ENCODE peak calls at places on chromosomes 3 and 15, in five cellular contexts. A is left ventricle myocardium inferior; I is pancreas; V is CD8-positive, alpha-beta T cell; G is kidney. T is an unnamed sample.

GRCh38 chr15:74203914-74204431 is 1.4 kb upstream of the STRA6 start:
- DNase-seq in A (peak; percentile 25), I (no peak), V (no peak), G (peak; percentile 90), T (no peak)

GRCh38 chr3:122679467-122680291 is 960 bp upstream of the PARP14 start:
- DNase-seq in A (no peak), I (no peak), V (no peak), G (peak; percentile 54), T (peak; percentile 34)

GRCh38 chr3:18474202-18474601 is 49.1 kb upstream of the SATB1 start:
- DNase-seq in A (no peak), I (no peak), V (no peak), G (no peak), T (no peak)

GRCh38 chr15:93451265-93451664 is 362.3 kb upstream of the RGMA start:
- DNase-seq in A (no peak), I (no peak), V (no peak), G (no peak), T (no peak)

GRCh38 chr3:9916734-9917680 is at the start of gene IL17RC:
- DNase-seq in A (peak; percentile 87), I (peak; percentile 93), V (no peak), G (peak; percentile 95), T (no peak)

GRCh38 chr15:88663216-88663615 is 24.4 kb downstream of the ISG20 start:
- DNase-seq in A (no peak), I (peak; percentile 39), V (no peak), G (no peak), T (no peak)

GRCh38 chr3:127156651-127157050 is 36.3 kb upstream of the PRR23E start:
- DNase-seq in A (no peak), I (no peak), V (no peak), G (peak; percentile 48), T (no peak)

GRCh38 chr3:46681387-46681786 is 12.1 kb downstream of the ALS2CL start:
- DNase-seq in A (no peak), I (no peak), V (no peak), G (no peak), T (no peak)

GRCh38 chr15:66293419-66294156 is at the start of gene DIS3L:
- DNase-seq in A (peak; percentile 68), I (peak; percentile 64), V (peak; percentile 21), G (peak; percentile 81), T (peak; percentile 66)

GRCh38 chr3:182248349-182248880 is 536.7 kb downstream of the SOX2 start:
- DNase-seq in A (no peak), I (no peak), V (no peak), G (no peak), T (no peak)
- H3K36me3 ChIP-seq in A (no peaks in the 10 kb centered on the region), I (no peaks in the 10 kb centered on the region), V (no peaks in the 10 kb centered on the region), G (no peaks in the 10 kb centered on the region), T (no peaks in the 10 kb centered on the region)

DNA sequence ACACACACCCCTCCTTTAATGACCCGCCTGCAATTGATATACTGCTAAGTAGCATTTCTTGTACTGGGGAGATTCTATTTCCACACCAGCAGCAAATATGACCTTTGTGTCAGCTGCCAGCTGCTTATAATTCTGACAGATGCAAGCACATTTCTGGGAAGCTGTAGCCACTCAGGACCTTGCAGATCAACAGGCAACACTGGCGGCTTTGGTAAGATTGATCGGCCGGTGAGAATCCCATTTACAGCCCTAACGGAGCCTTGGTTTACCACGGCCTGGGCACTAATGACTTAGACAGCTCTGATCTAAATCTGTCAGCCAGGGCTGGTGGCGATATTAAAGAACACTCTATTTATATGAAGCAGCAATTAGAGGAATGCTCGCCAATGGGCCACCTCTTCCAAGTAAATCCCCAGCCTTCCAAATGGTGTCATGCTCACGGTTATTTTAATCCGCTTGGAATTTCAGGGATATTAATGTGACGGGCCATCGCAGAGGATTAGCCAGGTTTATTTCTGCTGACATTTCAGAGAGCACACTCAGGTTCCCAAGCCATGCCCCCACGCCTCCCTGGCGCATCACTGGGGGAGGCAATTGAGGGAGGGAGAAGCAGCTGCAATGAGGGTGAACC is 287.2 kb downstream of the TLE3 start:
- DNase-seq in A (no peak), I (no peak), V (no peak), G (no peak), T (no peak)
- H3K9me3 ChIP-seq in A (no peaks in the 10 kb centered on the region), I (no peaks in the 10 kb centered on the region), V (no peaks in the 10 kb centered on the region), G (no peaks in the 10 kb centered on the region), T (no peaks in the 10 kb centered on the region)

DNA sequence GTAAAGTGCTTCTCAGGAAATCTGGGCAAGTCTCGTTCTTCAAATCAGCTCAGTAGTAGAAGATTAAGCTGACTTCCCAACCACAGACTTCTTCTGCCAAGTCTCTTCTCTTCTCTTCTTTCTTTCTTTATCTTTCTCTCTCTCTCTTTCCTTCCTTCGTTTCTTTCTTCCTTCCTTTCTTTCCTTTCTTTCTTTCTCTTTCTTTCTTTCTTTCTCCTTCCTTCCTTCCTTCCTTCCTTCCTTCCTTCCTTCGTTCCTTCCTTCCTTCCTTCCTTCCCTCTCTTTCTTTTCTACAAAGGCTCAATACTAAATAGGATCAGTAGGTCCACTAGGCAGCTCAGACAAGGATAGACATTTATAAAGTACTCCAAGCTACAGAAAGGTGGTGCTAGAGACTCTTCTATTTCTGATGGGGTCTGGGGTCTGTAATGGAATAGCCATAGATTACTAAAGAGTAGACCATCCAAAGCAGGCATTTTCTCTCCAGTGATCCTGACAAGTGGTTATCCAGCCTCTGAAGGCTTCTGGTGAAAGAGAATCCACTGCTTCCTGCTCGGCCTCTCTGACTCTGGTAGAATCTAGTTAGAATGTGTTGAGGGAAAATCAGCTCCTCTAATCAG is 100.8 kb downstream of the TPRG1 start:
- DNase-seq in A (no peak), I (no peak), V (no peak), G (no peak), T (no peak)
- H3K4me1 ChIP-seq in A (no peaks in the 10 kb centered on the region), I (no peaks in the 10 kb centered on the region), V (peaks cover 2% of the 10 kb centered on the region), G (no peaks in the 10 kb centered on the region), T (no peaks in the 10 kb centered on the region)

GRCh38 chr3:49300595-49300994 is 23.6 kb upstream of the C3orf62 start:
- DNase-seq in A (no peak), I (no peak), V (no peak), G (no peak), T (no peak)

GRCh38 chr3:49311283-49311682 is 28.6 kb downstream of the USP4 start:
- DNase-seq in A (no peak), I (no peak), V (no peak), G (no peak), T (no peak)

DNA sequence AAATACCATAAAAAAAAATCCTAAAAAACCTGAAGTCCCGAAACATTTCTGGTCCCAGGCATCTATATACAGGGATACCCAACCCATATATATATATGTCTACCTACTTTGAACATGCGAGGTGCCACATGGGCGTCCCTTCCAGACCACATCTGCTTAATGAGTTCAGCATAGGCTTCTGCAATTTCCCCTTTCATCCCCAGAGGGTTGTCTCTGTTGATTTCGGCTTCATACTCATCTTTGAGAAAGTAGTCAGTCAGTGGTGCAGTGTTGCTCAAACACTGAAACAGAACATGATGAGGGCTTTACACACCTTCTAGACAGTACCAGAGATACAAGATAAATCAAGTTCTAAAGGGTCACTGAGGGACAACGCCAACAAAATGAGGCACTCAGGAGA is 28.6 kb upstream of the C3orf62 start:
- DNase-seq in A (no peak), I (no peak), V (no peak), G (no peak), T (no peak)
- H3K36me3 ChIP-seq in A (peaks cover 98% of the 10 kb centered on the region), I (peaks cover 6% of the 10 kb centered on the region), V (peaks cover 41% of the 10 kb centered on the region), G (peaks cover 21% of the 10 kb centered on the region), T (peaks cover 27% of the 10 kb centered on the region)

DNA sequence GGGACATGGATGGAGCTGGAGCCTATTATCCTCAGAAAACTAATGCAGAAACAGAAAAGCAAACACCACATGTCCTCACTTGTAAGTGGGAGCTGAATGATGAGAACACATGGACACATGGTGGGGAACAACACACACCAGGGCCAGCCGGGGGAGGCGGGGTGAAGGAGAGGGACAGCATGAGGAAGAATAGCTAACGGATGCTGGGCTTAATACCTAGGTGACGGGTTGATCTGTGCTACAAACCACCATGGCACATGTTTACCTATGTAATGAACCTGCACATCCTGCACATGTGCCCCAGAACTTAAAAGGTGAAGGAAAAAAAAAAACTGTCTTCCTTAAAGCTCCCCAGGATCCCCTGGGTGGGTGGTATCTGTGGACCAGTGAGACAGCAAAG is 87.1 kb downstream of the ADAMTS17 start:
- DNase-seq in A (no peak), I (no peak), V (no peak), G (no peak), T (no peak)
- H3K9me3 ChIP-seq in A (no peaks in the 10 kb centered on the region), I (no peaks in the 10 kb centered on the region), V (no peaks in the 10 kb centered on the region), G (no peaks in the 10 kb centered on the region), T (no peaks in the 10 kb centered on the region)

DNA sequence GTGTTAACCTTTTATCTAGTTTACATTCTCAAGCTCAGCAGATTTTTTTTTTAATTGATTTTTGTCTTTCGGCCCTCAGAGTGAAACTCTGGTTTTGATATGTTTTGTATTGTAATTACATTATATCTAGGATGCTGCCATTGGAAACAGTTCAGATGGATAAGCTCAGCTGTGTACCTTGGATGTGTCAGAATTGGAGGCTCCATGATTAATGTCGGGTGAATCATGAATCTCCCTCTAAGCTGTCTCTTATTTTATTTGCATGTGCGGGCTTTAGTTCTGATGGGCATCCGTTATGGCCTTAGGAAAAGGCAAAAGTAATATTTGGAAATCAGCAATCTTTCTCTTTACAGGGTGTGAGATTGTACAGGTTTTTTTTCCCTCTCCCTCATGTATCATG is 4.2 kb downstream of the PTPRG start:
- DNase-seq in A (no peak), I (no peak), V (no peak), G (no peak), T (no peak)
- H3K4me1 ChIP-seq in A (peaks cover 92% of the 10 kb centered on the region), I (no peaks in the 10 kb centered on the region), V (no peaks in the 10 kb centered on the region), G (peaks cover 11% of the 10 kb centered on the region), T (no peaks in the 10 kb centered on the region)

GRCh38 chr3:133824961-133825485 is 19.4 kb downstream of the SRPRB start:
- DNase-seq in A (no peak), I (no peak), V (no peak), G (no peak), T (no peak)
- H3K36me3 ChIP-seq in A (peaks cover 28% of the 10 kb centered on the region), I (peaks cover 14% of the 10 kb centered on the region), V (peaks cover 23% of the 10 kb centered on the region), G (peaks cover 12% of the 10 kb centered on the region), T (peaks cover 6% of the 10 kb centered on the region)

T was measured in naive thymus-derived CD4-positive, alpha-beta T cell.